ENCODE peak calls at places on chromosomes 3 and 15, in six cellular contexts. E is cardiac septum, W is activated T-helper 1 cell treated with Interleukin-2 at 50 U/mL for 16 hours, V is cardiac muscle cell, Y is iPS DF 6.9, G is GM13977. F is an unnamed sample.

GRCh38 chr3:119329551-119329950 is 35.4 kb downstream of the ARHGAP31 start:
- DNase-seq in E (no peak), W (no peak), G (no peak), Y (no peak), V (no peak), F (no peak)

GRCh38 chr15:45378913-45379262 is 544 bp upstream of the GATM start:
- DNase-seq in E (no peak), V (no peak), Y (no peak), W (no peak), G (no peak), F (no peak)

GRCh38 chr3:58358092-58358491 is 25.4 kb downstream of the PXK start:
- DNase-seq in G (no peak), E (no peak), Y (no peak), W (no peak), V (no peak), F (no peak)

GRCh38 chr3:159948423-159949140 is 40.1 kb upstream of the IL12A start:
- DNase-seq in Y (no peak), G (no peak), W (no peak), V (no peak), E (no peak), F (no peak)

GRCh38 chr3:62241279-62241678 is 132.1 kb downstream of the FEZF2 start:
- DNase-seq in Y (no peak), E (no peak), V (no peak), W (no peak), G (no peak), F (no peak)

GRCh38 chr15:81865850-81866537 is 179.8 kb downstream of the MEX3B start:
- DNase-seq in W (no peak), E (no peak), G (peak), Y (no peak), V (no peak), F (no peak)

GRCh38 chr15:66292261-66293084 is 895 bp upstream of the DIS3L start:
- DNase-seq in G (no peak), E (no peak), Y (no peak), W (no peak), V (no peak), F (no peak)

GRCh38 chr15:50046868-50047267 is 72.2 kb downstream of the ATP8B4 start:
- DNase-seq in Y (no peak), V (no peak), E (no peak), G (peak), W (no peak), F (no peak)

GRCh38 chr15:91857772-91858171 is 4.3 kb downstream of the SLCO3A1 start:
- DNase-seq in G (peak), Y (no peak), V (no peak), W (peak), E (no peak), F (no peak)

GRCh38 chr3:179376474-179376873 is 29.0 kb downstream of the MFN1 start:
- DNase-seq in E (no peak), Y (no peak), W (no peak), V (no peak), G (no peak), F (no peak)

GRCh38 chr3:182597621-182598041 is 195.7 kb upstream of the ATP11B start:
- DNase-seq in E (no peak), V (no peak), G (no peak), W (no peak), Y (no peak), F (no peak)

GRCh38 chr3:129602730-129603560 is 3.5 kb downstream of the PLXND1 start:
- DNase-seq in G (no peak), Y (no peak), W (no peak), V (peak), E (peak), F (no peak)

GRCh38 chr3:194739498-194740284 is 54.0 kb downstream of the FAM43A start:
- DNase-seq in Y (no peak), E (no peak), G (no peak), W (no peak), V (no peak), F (no peak)

GRCh38 chr15:45474799-45475198 is 47.8 kb downstream of the SLC30A4 start:
- DNase-seq in G (no peak), Y (no peak), W (no peak), V (no peak), E (no peak), F (no peak)

GRCh38 chr15:77104155-77104554 is 33.2 kb upstream of the TSPAN3 start:
- DNase-seq in V (peak), W (no peak), G (no peak), Y (no peak), E (peak), F (no peak)

GRCh38 chr15:25332306-25332705 is 106.5 kb downstream of the UBE3A start:
- DNase-seq in Y (no peak), G (no peak), W (no peak), E (no peak), V (no peak), F (no peak)

GRCh38 chr15:85742186-85742751 is 52.5 kb downstream of the KLHL25 start:
- DNase-seq in E (no peak), W (no peak), Y (no peak), V (peak), G (no peak), F (no peak)

GRCh38 chr3:14536055-14536815 is 3.9 kb downstream of the GRIP2 start:
- DNase-seq in W (no peak), E (no peak), V (no peak), G (no peak), Y (no peak), F (no peak)

GRCh38 chr15:98698792-98699191 is 50.5 kb downstream of the IGF1R start:
- DNase-seq in W (no peak), V (no peak), E (no peak), G (no peak), Y (no peak), F (no peak)

GRCh38 chr3:186901135-186901734 is 29.1 kb upstream of the ST6GAL1 start:
- DNase-seq in Y (no peak), G (no peak), V (peak), E (no peak), W (no peak), F (no peak)

GRCh38 chr15:42070966-42071350 is 23.4 kb downstream of the PLA2G4D start:
- DNase-seq in G (no peak), Y (no peak), V (no peak), W (no peak), E (peak), F (no peak)

GRCh38 chr15:93037341-93038063 is 51.5 kb downstream of the RGMA start:
- DNase-seq in V (peak), W (no peak), E (peak), Y (no peak), G (peak), F (no peak)

GRCh38 chr3:40770046-40770445 is 245.3 kb downstream of the ZNF621 start:
- DNase-seq in V (no peak), Y (no peak), E (no peak), G (no peak), W (no peak), F (no peak)

GRCh38 chr15:34116620-34117019 is 14.7 kb downstream of the PGBD4 start:
- DNase-seq in E (no peak), G (no peak), V (no peak), Y (no peak), W (no peak), F (no peak)

GRCh38 chr3:161508852-161509477 is 12.4 kb downstream of the OTOL1 start:
- DNase-seq in W (no peak), Y (no peak), E (no peak), V (no peak), G (peak), F (no peak)

GRCh38 chr15:62818691-62819090 is 223.9 kb upstream of the TPM1 start:
- DNase-seq in W (no peak), G (no peak), E (no peak), Y (no peak), V (peak), F (no peak)

GRCh38 chr3:42262525-42262924 is 3.5 kb downstream of the CCK start:
- DNase-seq in E (no peak), G (no peak), W (no peak), Y (no peak), V (no peak), F (no peak)

GRCh38 chr15:66802087-66803001 is 100.3 kb downstream of the SMAD6 start:
- DNase-seq in Y (no peak), G (no peak), E (peak), W (no peak), V (peak), F (no peak)

GRCh38 chr3:135895106-135895733 is 70.3 kb upstream of the PPP2R3A start:
- DNase-seq in Y (peak), W (no peak), G (peak), V (peak), E (no peak), F (peak)

GRCh38 chr3:30689202-30689641 is 82.8 kb downstream of the TGFBR2 start:
- DNase-seq in V (peak), G (no peak), Y (no peak), E (no peak), W (no peak), F (no peak)